ENCODE peak calls at places on chromosomes 3 and 15, in six cellular contexts. One of them, this sample, is unnamed. For H3K9me3, the result is how much of the 10 kb centered on the place peaks cover.

GRCh38 chr15:52427804-52428203 is 100.9 kb downstream of the MYO5A start:
- DNase-seq in IMR-90: peak
- DNase-seq in K562: no peak
- DNase-seq in GM12878: no peak
- DNase-seq in endothelial cell of umbilical vein: no peak
- DNase-seq in astrocyte: peak
- DNase-seq in this sample: no peak

GRCh38 chr3:54093849-54094248 is 28.5 kb upstream of the CACNA2D3 start:
- DNase-seq in IMR-90: no peak
- DNase-seq in K562: no peak
- DNase-seq in GM12878: no peak
- DNase-seq in endothelial cell of umbilical vein: no peak
- DNase-seq in astrocyte: no peak
- DNase-seq in this sample: no peak

GRCh38 chr3:16236856-16237393 is 27.8 kb downstream of the DPH3 start:
- DNase-seq in IMR-90: no peak
- DNase-seq in K562: no peak
- DNase-seq in GM12878: no peak
- DNase-seq in endothelial cell of umbilical vein: no peak
- DNase-seq in astrocyte: peak
- DNase-seq in this sample: no peak

GRCh38 chr3:104018541-104018940 is 1348.2 kb upstream of the ALCAM start:
- DNase-seq in IMR-90: no peak
- DNase-seq in K562: no peak
- DNase-seq in GM12878: no peak
- DNase-seq in endothelial cell of umbilical vein: no peak
- DNase-seq in astrocyte: peak
- DNase-seq in this sample: no peak

GRCh38 chr15:45314960-45315359 is 62.9 kb downstream of the SLC28A2 start:
- DNase-seq in IMR-90: peak
- DNase-seq in K562: peak
- DNase-seq in GM12878: no peak
- DNase-seq in endothelial cell of umbilical vein: no peak
- DNase-seq in astrocyte: no peak
- DNase-seq in this sample: no peak

GRCh38 chr15:83320404-83320803 is 35.9 kb upstream of the BNC1 start:
- DNase-seq in IMR-90: peak
- DNase-seq in K562: no peak
- DNase-seq in GM12878: no peak
- DNase-seq in endothelial cell of umbilical vein: no peak
- DNase-seq in astrocyte: peak
- DNase-seq in this sample: no peak

GRCh38 chr3:123186695-123187094 is 15.0 kb upstream of the SEC22A start:
- DNase-seq in IMR-90: no peak
- DNase-seq in K562: no peak
- DNase-seq in GM12878: no peak
- DNase-seq in endothelial cell of umbilical vein: peak
- DNase-seq in astrocyte: no peak
- DNase-seq in this sample: no peak

GRCh38 chr3:16618721-16619120 is 13.5 kb upstream of the DAZL start:
- DNase-seq in IMR-90: peak
- DNase-seq in K562: no peak
- DNase-seq in GM12878: no peak
- DNase-seq in endothelial cell of umbilical vein: no peak
- DNase-seq in astrocyte: peak
- DNase-seq in this sample: no peak

GRCh38 chr3:183349421-183350157 is 78.8 kb downstream of the MCF2L2 start:
- DNase-seq in IMR-90: no peak
- DNase-seq in K562: peak
- DNase-seq in GM12878: no peak
- DNase-seq in endothelial cell of umbilical vein: peak
- DNase-seq in astrocyte: no peak
- DNase-seq in this sample: no peak

GRCh38 chr3:184662192-184662591 is 49.7 kb downstream of the MAGEF1 start:
- DNase-seq in IMR-90: peak
- DNase-seq in K562: no peak
- DNase-seq in GM12878: no peak
- DNase-seq in endothelial cell of umbilical vein: no peak
- DNase-seq in astrocyte: peak
- DNase-seq in this sample: no peak

GRCh38 chr3:354433-354832 is 157.9 kb downstream of the CHL1 start:
- DNase-seq in IMR-90: peak
- DNase-seq in K562: peak
- DNase-seq in GM12878: peak
- DNase-seq in endothelial cell of umbilical vein: peak
- DNase-seq in astrocyte: peak
- DNase-seq in this sample: peak

GRCh38 chr15:78873796-78874761 is 1.4 kb downstream of the MORF4L1 start:
- DNase-seq in IMR-90: peak
- DNase-seq in K562: peak
- DNase-seq in GM12878: no peak
- DNase-seq in endothelial cell of umbilical vein: no peak
- DNase-seq in astrocyte: peak
- DNase-seq in this sample: peak

GRCh38 chr15:56339594-56339993 is 25.6 kb upstream of the TEX9 start:
- DNase-seq in IMR-90: no peak
- DNase-seq in K562: no peak
- DNase-seq in GM12878: no peak
- DNase-seq in endothelial cell of umbilical vein: no peak
- DNase-seq in astrocyte: no peak
- DNase-seq in this sample: no peak

GRCh38 chr15:58748040-58748786 is 1.3 kb downstream of the ADAM10 start:
- DNase-seq in IMR-90: no peak
- DNase-seq in K562: no peak
- DNase-seq in GM12878: no peak
- DNase-seq in endothelial cell of umbilical vein: peak
- DNase-seq in astrocyte: no peak
- DNase-seq in this sample: peak

GRCh38 chr15:58467121-58467721 is 35.4 kb downstream of the LIPC start:
- DNase-seq in IMR-90: no peak
- DNase-seq in K562: no peak
- DNase-seq in GM12878: no peak
- DNase-seq in endothelial cell of umbilical vein: no peak
- DNase-seq in astrocyte: peak
- DNase-seq in this sample: no peak

GRCh38 chr3:81744366-81744765 is 17.1 kb downstream of the GBE1 start:
- DNase-seq in IMR-90: peak
- DNase-seq in K562: peak
- DNase-seq in GM12878: no peak
- DNase-seq in endothelial cell of umbilical vein: peak
- DNase-seq in astrocyte: peak
- DNase-seq in this sample: no peak

GRCh38 chr3:38773528-38773927 is 42.5 kb downstream of the SCN10A start:
- DNase-seq in IMR-90: no peak
- DNase-seq in K562: no peak
- DNase-seq in GM12878: no peak
- DNase-seq in endothelial cell of umbilical vein: peak
- DNase-seq in astrocyte: no peak
- DNase-seq in this sample: no peak

GRCh38 chr3:11480663-11481298 is 162.9 kb downstream of the VGLL4 start:
- DNase-seq in IMR-90: no peak
- DNase-seq in K562: peak
- DNase-seq in GM12878: no peak
- DNase-seq in endothelial cell of umbilical vein: peak
- DNase-seq in astrocyte: no peak
- DNase-seq in this sample: no peak

GRCh38 chr3:135531996-135532395 is 433.5 kb upstream of the PPP2R3A start:
- DNase-seq in IMR-90: no peak
- DNase-seq in K562: no peak
- DNase-seq in GM12878: no peak
- DNase-seq in endothelial cell of umbilical vein: no peak
- DNase-seq in astrocyte: no peak
- DNase-seq in this sample: peak

GRCh38 chr3:117485841-117486240 is 776.3 kb downstream of the TUSC7 start:
- DNase-seq in IMR-90: peak
- DNase-seq in K562: no peak
- DNase-seq in GM12878: peak
- DNase-seq in endothelial cell of umbilical vein: no peak
- DNase-seq in astrocyte: no peak
- DNase-seq in this sample: no peak

GRCh38 chr15:95086543-95087252 is 855.3 kb downstream of the MCTP2 start:
- DNase-seq in IMR-90: peak
- DNase-seq in K562: no peak
- DNase-seq in GM12878: no peak
- DNase-seq in endothelial cell of umbilical vein: peak
- DNase-seq in astrocyte: peak
- DNase-seq in this sample: no peak

GRCh38 chr3:58029842-58030584 is 21.8 kb downstream of the FLNB start:
- DNase-seq in IMR-90: no peak
- DNase-seq in K562: no peak
- DNase-seq in GM12878: no peak
- DNase-seq in endothelial cell of umbilical vein: no peak
- DNase-seq in astrocyte: no peak
- DNase-seq in this sample: no peak

GRCh38 chr3:50930371-50931208 is 255.9 kb downstream of the DOCK3 start:
- DNase-seq in IMR-90: no peak
- DNase-seq in K562: no peak
- DNase-seq in GM12878: no peak
- DNase-seq in endothelial cell of umbilical vein: no peak
- DNase-seq in astrocyte: no peak
- DNase-seq in this sample: no peak

GRCh38 chr3:87979527-87979926 is 79.3 kb downstream of the CGGBP1 start:
- DNase-seq in IMR-90: no peak
- DNase-seq in K562: no peak
- DNase-seq in GM12878: no peak
- DNase-seq in endothelial cell of umbilical vein: no peak
- DNase-seq in astrocyte: no peak
- DNase-seq in this sample: no peak

GRCh38 chr3:190225186-190225692 is 97.0 kb downstream of the CLDN1 start:
- DNase-seq in IMR-90: peak
- DNase-seq in K562: no peak
- DNase-seq in GM12878: no peak
- DNase-seq in endothelial cell of umbilical vein: peak
- DNase-seq in astrocyte: peak
- DNase-seq in this sample: no peak

GRCh38 chr3:176814252-176814651 is 383.0 kb downstream of the TBL1XR1 start:
- DNase-seq in IMR-90: peak
- DNase-seq in K562: peak
- DNase-seq in GM12878: no peak
- DNase-seq in endothelial cell of umbilical vein: peak
- DNase-seq in astrocyte: peak
- DNase-seq in this sample: peak

GRCh38 chr15:37078000-37078399 is 22.3 kb downstream of the MEIS2 start:
- DNase-seq in IMR-90: no peak
- DNase-seq in K562: no peak
- DNase-seq in GM12878: no peak
- DNase-seq in endothelial cell of umbilical vein: no peak
- DNase-seq in astrocyte: no peak
- DNase-seq in this sample: no peak

DNA sequence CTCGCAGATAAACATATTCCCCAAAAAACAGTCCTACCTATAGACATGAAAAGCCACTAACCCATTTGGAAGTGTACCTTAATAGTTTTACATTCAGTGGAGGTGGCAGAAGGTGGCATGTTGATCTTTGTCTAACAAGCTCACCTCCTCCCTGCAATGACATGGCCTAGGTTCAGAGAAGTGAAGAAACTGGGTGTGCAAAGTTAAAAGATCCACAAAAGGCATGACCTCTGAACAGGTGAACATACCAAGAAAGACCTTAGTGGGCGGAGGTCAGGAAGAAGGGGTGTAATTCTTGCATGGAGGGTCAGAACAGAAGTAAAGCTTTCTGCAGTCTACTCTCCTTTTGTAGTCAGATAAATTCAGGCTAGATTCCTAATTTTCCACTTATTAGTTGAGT is 822 bp downstream of the MRPL3 start:
- DNase-seq in IMR-90: no peak
- DNase-seq in K562: peak
- DNase-seq in GM12878: no peak
- DNase-seq in endothelial cell of umbilical vein: peak
- DNase-seq in astrocyte: no peak
- DNase-seq in this sample: no peak
- TF ChIP-seq CTCF in IMR-90: no peak
- TF ChIP-seq CTCF in K562: no peak
- TF ChIP-seq CTCF in GM12878: no peak
- TF ChIP-seq CTCF in endothelial cell of umbilical vein: no peak
- TF ChIP-seq CTCF in astrocyte: no peak
- TF ChIP-seq CTCF in this sample: no peak

DNA sequence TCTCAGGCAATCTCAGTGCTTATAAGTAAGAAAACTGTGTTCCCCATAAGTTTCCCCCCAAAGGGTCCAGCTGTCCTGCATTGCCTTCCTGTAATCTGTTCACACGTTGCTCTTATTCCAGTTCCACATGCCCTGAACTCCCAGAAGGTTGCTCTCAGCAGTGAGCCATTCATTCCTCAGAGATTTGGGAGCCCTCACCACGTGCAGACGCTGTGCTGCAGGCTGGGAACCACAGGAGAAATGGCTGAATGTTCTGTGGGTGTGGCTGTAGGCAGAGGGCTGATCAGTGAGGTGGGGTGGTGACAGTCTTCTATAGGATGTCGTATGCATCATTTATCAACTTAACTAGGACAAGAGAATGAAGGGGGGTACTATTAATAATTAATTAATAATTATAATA is 3.3 kb upstream of the THSD4 start:
- DNase-seq in IMR-90: no peak
- DNase-seq in K562: no peak
- DNase-seq in GM12878: no peak
- DNase-seq in endothelial cell of umbilical vein: no peak
- DNase-seq in astrocyte: no peak
- DNase-seq in this sample: no peak
- H3K9ac ChIP-seq in IMR-90: no peak
- H3K9ac ChIP-seq in K562: no peak
- H3K9ac ChIP-seq in GM12878: no peak
- H3K9ac ChIP-seq in endothelial cell of umbilical vein: no peak
- H3K9ac ChIP-seq in astrocyte: no peak
- H3K9ac ChIP-seq in this sample: no peak

DNA sequence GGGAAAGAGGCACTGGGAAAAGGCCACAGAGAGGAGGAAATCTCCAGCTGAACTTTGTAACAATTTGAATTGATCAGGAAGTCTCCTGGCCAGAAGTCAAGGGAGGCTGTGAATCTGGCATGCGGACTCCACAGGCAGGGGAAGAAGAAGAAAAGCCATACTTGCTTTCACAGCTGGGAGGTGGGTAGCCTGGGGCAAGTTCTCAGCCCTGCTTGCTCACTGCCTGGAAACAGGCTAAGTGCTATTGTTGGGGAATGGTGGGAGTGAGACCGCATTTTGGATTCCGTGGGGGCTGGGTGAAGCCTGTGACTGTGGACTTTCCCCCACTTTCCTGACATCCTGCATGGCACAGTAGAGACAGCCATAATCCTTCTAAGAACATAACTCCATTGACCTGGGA is 168.8 kb upstream of the CD96 start:
- DNase-seq in IMR-90: no peak
- DNase-seq in K562: no peak
- DNase-seq in GM12878: no peak
- DNase-seq in endothelial cell of umbilical vein: no peak
- DNase-seq in astrocyte: no peak
- DNase-seq in this sample: no peak
- H3K9me3 ChIP-seq in IMR-90: under half
- H3K9me3 ChIP-seq in K562: under half
- H3K9me3 ChIP-seq in GM12878: under half
- H3K9me3 ChIP-seq in endothelial cell of umbilical vein: under half
- H3K9me3 ChIP-seq in astrocyte: under half
- H3K9me3 ChIP-seq in this sample: under half

DNA sequence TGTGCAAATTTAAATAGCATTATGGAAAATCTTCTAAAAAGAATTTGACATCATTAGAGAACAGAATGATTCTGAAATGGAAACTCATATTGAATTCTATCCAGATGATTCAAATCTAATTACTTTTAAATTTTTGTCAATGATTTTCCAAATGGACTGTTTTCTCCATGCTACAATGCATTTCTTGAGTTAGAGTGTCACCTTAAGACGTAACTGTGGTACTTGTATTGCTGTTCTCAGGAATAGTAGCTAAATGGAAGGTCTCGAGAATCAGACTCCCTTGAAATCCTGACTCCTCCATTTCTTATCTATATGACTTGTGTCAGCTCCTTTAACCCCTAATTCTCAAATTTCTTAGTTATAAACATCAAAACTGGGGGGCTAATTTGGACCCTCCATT is 102.3 kb downstream of the P2RY1 start:
- DNase-seq in IMR-90: no peak
- DNase-seq in K562: no peak
- DNase-seq in GM12878: no peak
- DNase-seq in endothelial cell of umbilical vein: no peak
- DNase-seq in astrocyte: no peak
- DNase-seq in this sample: no peak
- TF ChIP-seq CTCF in IMR-90: no peak
- TF ChIP-seq CTCF in K562: no peak
- TF ChIP-seq CTCF in GM12878: no peak
- TF ChIP-seq CTCF in endothelial cell of umbilical vein: no peak
- TF ChIP-seq CTCF in astrocyte: no peak
- TF ChIP-seq CTCF in this sample: no peak